ENCODE peak calls at places on chromosomes 4 and X, in nine cellular contexts. L is stomach, P is Panc1, O is sigmoid colon, H is HL-60, Y is GM12878, N is GM23338, S is HCT116, C is spleen. I is an unnamed sample.

GRCh38 chr4:89212666-89213381 is 94.8 kb downstream of the GPRIN3 start:
- DNase-seq in S (no peak), N (no peak), L (no peak), Y (no peak), C (no peak), H (no peak), P (no peak), O (no peak), I (no peak)

GRCh38 chr4:145731026-145731425 is 51.1 kb downstream of the C4orf51 start:
- DNase-seq in O (no peak), S (no peak), C (no peak), N (no peak), L (peak), H (no peak), Y (no peak), P (no peak), I (peak)

GRCh38 chr4:41358626-41359025 is 101.9 kb downstream of the UCHL1 start:
- DNase-seq in O (no peak), S (no peak), Y (no peak), N (no peak), C (peak), P (no peak), H (no peak), L (peak), I (peak)

GRCh38 chr4:188295899-188296298 is 156.7 kb downstream of the TRIML1 start:
- DNase-seq in L (no peak), Y (no peak), H (no peak), C (no peak), O (no peak), P (no peak), N (no peak), S (no peak), I (no peak)

GRCh38 chr4:166882221-166882620 is 352.1 kb downstream of the SPOCK3 start:
- DNase-seq in L (no peak), P (no peak), C (no peak), S (no peak), Y (no peak), O (no peak), H (no peak), N (no peak), I (no peak)

GRCh38 chr4:64857198-64857597 is 447.9 kb upstream of the TECRL start:
- DNase-seq in Y (no peak), P (no peak), N (no peak), H (no peak), S (no peak), C (no peak), L (no peak), O (no peak), I (no peak)

GRCh38 chr4:124640037-124640730 is 72.3 kb downstream of the ANKRD50 start:
- DNase-seq in L (peak), S (peak), P (peak), H (no peak), C (no peak), Y (no peak), O (no peak), N (no peak), I (no peak)

GRCh38 chrX:82756272-82756671 is 751.8 kb upstream of the POU3F4 start:
- DNase-seq in Y (no peak), N (no peak), C (no peak), S (no peak), P (no peak), H (no peak), L (no peak), O (no peak), I (no peak)

DNA sequence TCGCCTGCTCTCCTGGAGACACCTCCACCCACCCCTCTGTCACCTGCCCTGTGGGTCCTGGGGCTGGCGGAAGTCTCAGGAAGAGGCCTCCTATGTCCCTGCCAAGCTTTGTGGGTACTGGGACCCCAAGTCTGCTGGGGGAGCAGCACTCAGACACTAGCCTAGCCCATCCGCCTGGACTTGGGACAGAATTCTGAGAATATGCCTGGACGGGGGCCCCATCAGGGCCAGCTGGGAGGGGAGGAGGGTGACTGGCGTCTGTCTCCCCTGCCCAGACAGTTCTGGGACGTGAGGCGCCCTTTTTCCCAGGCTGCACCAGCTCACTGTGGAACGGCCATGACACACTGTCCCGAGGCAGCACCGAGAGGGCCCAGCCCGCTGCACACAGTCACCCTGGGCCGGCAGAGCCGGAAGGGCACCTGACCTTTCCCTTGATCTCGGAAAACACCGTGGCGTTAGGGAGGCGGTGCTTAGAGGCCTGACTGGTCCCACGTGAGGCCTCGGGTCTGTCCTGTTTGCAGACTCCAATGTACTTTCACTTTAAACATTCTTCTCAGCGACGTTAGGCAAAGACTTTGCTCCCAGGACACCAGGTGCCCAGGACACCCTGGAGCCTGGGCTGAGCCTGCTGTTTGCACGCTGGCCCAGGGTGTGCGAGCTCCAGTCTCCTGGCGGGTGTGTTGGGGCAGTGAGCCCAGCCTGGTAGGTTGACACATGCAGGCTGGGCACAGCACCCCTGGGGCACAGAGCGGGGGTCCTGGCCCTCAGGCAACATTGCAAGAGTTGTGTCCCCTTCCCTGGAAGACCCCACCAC is 700 bp downstream of the SLC26A1 start:
- DNase-seq in L (peak), S (no peak), O (no peak), H (no peak), C (no peak), N (no peak), Y (no peak), P (peak), I (no peak)
- TF ChIP-seq POLR2AphosphoS5 in L (peak), S (no peak), O (no peak), H (no peak), C (peak), N (no peak), Y (no peak), P (no peak), I (peak)

GRCh38 chr4:40189997-40190396 is 6.8 kb upstream of the RHOH start:
- DNase-seq in L (peak), S (no peak), C (no peak), N (no peak), P (no peak), H (no peak), O (no peak), Y (no peak), I (peak)

GRCh38 chr4:40193018-40193571 is 3.7 kb upstream of the RHOH start:
- DNase-seq in P (no peak), L (no peak), H (no peak), O (no peak), S (no peak), Y (no peak), N (no peak), C (no peak), I (no peak)

GRCh38 chr4:40192286-40193017 is 4.4 kb upstream of the RHOH start:
- DNase-seq in Y (no peak), C (no peak), H (no peak), S (no peak), O (no peak), L (no peak), N (no peak), P (no peak), I (no peak)

GRCh38 chr4:40190465-40190864 is 6.4 kb upstream of the RHOH start:
- DNase-seq in Y (no peak), C (no peak), O (no peak), N (no peak), L (no peak), P (no peak), S (no peak), H (no peak), I (no peak)

GRCh38 chr4:40190880-40191815 is 5.7 kb upstream of the RHOH start:
- DNase-seq in N (no peak), P (peak), O (no peak), Y (no peak), L (no peak), H (no peak), C (no peak), S (no peak), I (peak)
- H3K4me3 ChIP-seq in N (no peak), P (peak), O (no peak), Y (peak), L (no peak), H (no peak), C (peak), S (no peak), I (no peak)

DNA sequence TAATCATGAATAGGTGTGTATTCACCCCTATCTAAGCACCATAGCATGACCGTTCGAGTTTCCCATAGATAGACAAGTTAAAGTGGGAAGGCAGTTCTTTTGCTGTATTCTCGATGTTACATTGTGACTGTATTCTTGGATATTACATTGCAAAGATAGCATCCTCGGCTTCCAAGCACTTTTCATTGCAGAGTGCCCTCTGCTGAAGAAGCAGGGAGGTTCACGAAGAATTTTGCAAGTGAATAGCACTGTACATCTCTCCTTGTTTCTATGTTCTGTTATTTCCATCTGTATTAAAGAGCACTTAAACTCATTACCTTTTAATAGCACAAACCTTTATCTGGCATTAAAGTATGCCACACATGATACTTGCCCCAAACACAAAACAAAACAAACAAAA is 426.7 kb upstream of the ARX start:
- DNase-seq in L (no peak), P (no peak), O (no peak), H (no peak), N (peak), Y (no peak), C (no peak), S (no peak), I (no peak)
- TF ChIP-seq CTCF in L (no peak), P (peak), O (no peak), H (no peak), N (peak), Y (no peak), C (no peak), S (no peak), I (no peak)

GRCh38 chr4:912548-913279 is 19.4 kb downstream of the GAK start:
- DNase-seq in C (peak), H (no peak), N (no peak), O (peak), S (no peak), P (no peak), L (no peak), Y (no peak), I (peak)
- TF ChIP-seq POLR2AphosphoS5 in C (no peak), H (no peak), N (no peak), O (no peak), S (no peak), P (no peak), L (no peak), Y (no peak), I (peak)

GRCh38 chr4:95129036-95129435 is 371.3 kb downstream of the BMPR1B start:
- DNase-seq in H (no peak), P (no peak), C (no peak), L (no peak), O (no peak), S (no peak), N (no peak), Y (no peak), I (no peak)

GRCh38 chr4:95124906-95125504 is 367.2 kb downstream of the BMPR1B start:
- DNase-seq in L (no peak), H (no peak), C (no peak), N (peak), P (peak), O (no peak), S (peak), Y (no peak), I (peak)

GRCh38 chr4:95129708-95130343 is 372.1 kb downstream of the BMPR1B start:
- DNase-seq in H (peak), P (peak), C (no peak), Y (no peak), O (no peak), S (peak), L (no peak), N (no peak), I (peak)
- H3K4me3 ChIP-seq in H (no peak), P (no peak), C (no peak), Y (no peak), O (no peak), S (no peak), L (no peak), N (no peak), I (no peak)

GRCh38 chrX:20007962-20008633 is 17.2 kb upstream of the BCLAF3 start:
- DNase-seq in N (no peak), H (no peak), O (no peak), L (no peak), S (no peak), Y (no peak), C (no peak), P (no peak), I (no peak)

GRCh38 chrX:20016618-20016945 is 25.7 kb upstream of the BCLAF3 start:
- DNase-seq in Y (no peak), O (no peak), C (no peak), S (no peak), L (no peak), H (no peak), P (no peak), N (no peak), I (no peak)

GRCh38 chrX:20015422-20015821 is 24.6 kb upstream of the BCLAF3 start:
- DNase-seq in S (no peak), C (no peak), Y (no peak), P (no peak), H (no peak), L (no peak), N (no peak), O (no peak), I (no peak)

GRCh38 chrX:20015945-20016617 is 25.2 kb upstream of the BCLAF3 start:
- DNase-seq in H (no peak), O (no peak), P (no peak), S (no peak), N (no peak), C (no peak), L (no peak), Y (no peak), I (no peak)

GRCh38 chrX:20011608-20012007 is 20.7 kb upstream of the BCLAF3 start:
- DNase-seq in P (no peak), S (no peak), L (no peak), H (no peak), Y (no peak), N (no peak), C (no peak), O (no peak), I (no peak)
- TF ChIP-seq CTCF in P (no peak), S (no peak), L (no peak), H (no peak), Y (no peak), N (no peak), C (no peak), O (no peak), I (no peak)

GRCh38 chrX:49191033-49191871 is 5.1 kb upstream of the PRICKLE3 start:
- DNase-seq in Y (peak), N (peak), O (peak), H (peak), P (peak), C (peak), S (peak), L (peak), I (peak)
- TF ChIP-seq POLR2AphosphoS5 in Y (peak), N (peak), O (peak), H (peak), P (peak), C (peak), S (peak), L (peak), I (peak)

GRCh38 chrX:9429767-9430166 is 35.1 kb upstream of the TBL1X start:
- DNase-seq in C (no peak), O (no peak), H (no peak), P (no peak), L (no peak), N (no peak), Y (no peak), S (no peak), I (no peak)
- H3K4me3 ChIP-seq in C (no peak), O (no peak), H (no peak), P (no peak), L (no peak), N (no peak), Y (no peak), S (no peak), I (no peak)

DNA sequence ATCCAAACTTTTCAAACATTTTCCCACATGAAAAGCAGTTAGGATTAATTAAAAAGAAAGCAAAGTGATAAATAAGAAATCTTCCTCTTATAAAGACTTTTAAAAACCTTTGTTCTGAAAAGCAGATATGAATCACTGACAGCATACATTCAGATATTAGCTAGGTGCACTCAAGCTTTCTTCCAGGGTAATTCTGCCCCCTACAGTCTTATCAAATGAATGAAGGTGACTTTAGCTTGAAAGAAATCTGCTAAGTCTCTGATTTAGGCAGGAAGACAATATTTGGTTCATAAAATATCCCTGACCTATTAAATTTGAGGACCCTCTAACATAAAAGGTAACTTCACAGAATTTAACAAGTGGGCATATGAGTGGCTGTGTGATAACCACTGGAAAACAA is 209.1 kb upstream of the FAM47A start:
- DNase-seq in P (no peak), L (no peak), Y (no peak), S (no peak), N (peak), C (no peak), H (no peak), O (no peak), I (no peak)
- TF ChIP-seq CTCF in P (no peak), L (no peak), Y (no peak), S (no peak), N (peak), C (no peak), H (no peak), O (no peak), I (no peak)